ENCODE peak calls at places on chromosomes 13 and 19, in eight cellular contexts. L is AG10803, Z is uterus, G is hepatocyte, R is IMR-90, J is psoas muscle, Y is bronchial epithelial cell, K is mammary epithelial cell. B is an unnamed sample.
A peak's percentile ranks its signal among the peaks of the same experiment; 100 is the strongest.

GRCh38 chr13:41345165-41345920 is 34.3 kb downstream of the NAA16 start:
- DNase-seq in J (no peak), K (no peak), Z (no peak), R (no peak), Y (peak; percentile 20), L (no peak), G (no peak), B (no peak)

GRCh38 chr19:32677657-32678056 is 2.0 kb downstream of the RGS9BP start:
- DNase-seq in J (no peak), L (no peak), Y (no peak), G (peak; percentile 75), Z (no peak), K (no peak), R (no peak), B (no peak)

GRCh38 chr13:72255908-72256307 is 388.9 kb upstream of the DACH1 start:
- DNase-seq in R (no peak), Z (no peak), K (peak; percentile 64), Y (peak; percentile 49), G (peak; percentile 61), J (no peak), L (peak; percentile 40), B (peak; percentile 12)

GRCh38 chr19:29836409-29836825 is 24.6 kb downstream of the CCNE1 start:
- DNase-seq in K (no peak), J (no peak), L (no peak), R (no peak), G (no peak), Z (no peak), Y (peak; percentile 49), B (no peak)

GRCh38 chr13:45851171-45851889 is at the start of gene SIAH3:
- DNase-seq in G (peak; percentile 14), J (no peak), Z (no peak), Y (peak; percentile 32), L (no peak), K (peak; percentile 71), R (no peak), B (no peak)

GRCh38 chr19:51036519-51036918 is 1.7 kb upstream of the KLK12 start:
- DNase-seq in J (no peak), R (no peak), G (no peak), Z (no peak), L (no peak), K (no peak), Y (no peak), B (no peak)

GRCh38 chr13:18953139-18953930 is 228.3 kb downstream of the TUBA3C start:
- DNase-seq in K (no peak), J (no peak), L (no peak), Z (no peak), G (no peak), Y (no peak), R (no peak), B (no peak)

GRCh38 chr13:29713841-29714240 is 118.4 kb upstream of the SLC7A1 start:
- DNase-seq in L (no peak), K (peak; percentile 12), G (no peak), J (no peak), Z (no peak), Y (no peak), R (peak; percentile 21), B (no peak)

GRCh38 chr19:4229179-4229931 is at the start of gene EBI3:
- DNase-seq in R (peak; percentile 65), K (peak; percentile 23), J (peak; percentile 33), Y (no peak), G (peak; percentile 74), Z (no peak), L (no peak), B (no peak)

GRCh38 chr13:77002590-77003190 is 10.8 kb downstream of the CLN5 start:
- DNase-seq in K (peak; percentile 10), J (no peak), R (peak; percentile 48), L (peak; percentile 43), Y (peak; percentile 55), G (peak; percentile 44), Z (no peak), B (no peak)

GRCh38 chr13:48176781-48177180 is 56.2 kb upstream of the ITM2B start:
- DNase-seq in J (no peak), K (no peak), L (no peak), R (no peak), Z (no peak), Y (no peak), G (no peak), B (no peak)

GRCh38 chr13:114108894-114109293 is 23.5 kb downstream of the RASA3 start:
- DNase-seq in R (no peak), Z (peak; percentile 10), G (no peak), L (no peak), Y (no peak), J (peak; percentile 9), K (no peak), B (no peak)

GRCh38 chr19:38093154-38093553 is 130.9 kb downstream of the DPF1 start:
- DNase-seq in G (no peak), R (no peak), K (no peak), Y (no peak), L (no peak), J (no peak), Z (no peak), B (no peak)

GRCh38 chr13:41056996-41057711 is 4.2 kb upstream of the WBP4 start:
- DNase-seq in L (no peak), R (no peak), J (no peak), Y (no peak), G (no peak), K (no peak), Z (no peak), B (no peak)

GRCh38 chr13:91400094-91400462 is 1.7 kb downstream of the GPC5 start:
- DNase-seq in J (no peak), R (no peak), G (no peak), Y (no peak), K (no peak), L (no peak), Z (no peak), B (no peak)

GRCh38 chr19:42440357-42441046 is 2.2 kb downstream of the CXCL17 start:
- DNase-seq in R (peak; percentile 59), Z (peak; percentile 35), J (peak; percentile 80), G (peak; percentile 82), K (peak; percentile 38), L (peak; percentile 69), Y (peak; percentile 57), B (peak; percentile 33)

GRCh38 chr13:51764184-51765141 is 39.5 kb downstream of the DHRS12 start:
- DNase-seq in J (peak; percentile 74), K (no peak), G (peak; percentile 76), Z (peak; percentile 67), L (peak; percentile 43), Y (peak; percentile 26), R (peak; percentile 97), B (no peak)

GRCh38 chr13:55230570-55230908 is 1910.2 kb upstream of the PRR20A start:
- DNase-seq in Z (no peak), Y (no peak), J (no peak), K (no peak), R (no peak), L (no peak), G (no peak), B (no peak)

GRCh38 chr13:24381539-24382265 is 72.3 kb downstream of the C1QTNF9 start:
- DNase-seq in Z (no peak), L (peak; percentile 27), R (peak; percentile 39), K (no peak), J (peak; percentile 30), G (no peak), Y (no peak), B (no peak)

GRCh38 chr13:29543230-29544215 is 52.0 kb downstream of the SLC7A1 start:
- DNase-seq in J (no peak), L (peak; percentile 55), R (peak; percentile 60), G (peak; percentile 39), Z (no peak), K (peak; percentile 4), Y (no peak), B (no peak)

GRCh38 chr19:12996542-12997094 is 1.3 kb downstream of the NFIX start:
- DNase-seq in G (no peak), Y (no peak), J (no peak), K (peak; percentile 41), Z (no peak), L (peak; percentile 45), R (peak; percentile 22), B (no peak)

GRCh38 chr19:12997967-12998940 is 3.0 kb downstream of the NFIX start:
- DNase-seq in K (no peak), L (no peak), J (no peak), R (no peak), Y (no peak), Z (no peak), G (no peak), B (no peak)

GRCh38 chr19:12995596-12996541 is 594 bp downstream of the NFIX start:
- DNase-seq in R (peak; percentile 30), L (peak; percentile 42), G (peak; percentile 37), J (no peak), Y (no peak), Z (no peak), K (peak; percentile 47), B (no peak)

GRCh38 chr19:12994701-12995595 is at the start of gene NFIX:
- DNase-seq in K (peak; percentile 62), G (peak; percentile 75), J (peak; percentile 79), L (peak; percentile 68), R (peak; percentile 39), Y (no peak), Z (peak; percentile 81), B (no peak)

GRCh38 chr19:12997225-12997966 is 2.1 kb downstream of the NFIX start:
- DNase-seq in R (no peak), L (no peak), Y (no peak), J (no peak), K (no peak), G (no peak), Z (no peak), B (no peak)
- H3K4me3 ChIP-seq in R (peak overlapping the region; percentile 93), L (peak overlapping the region; percentile 88), Y (no peak overlapping the region), J (peak overlapping the region; percentile 95), K (no peak overlapping the region), G (no peak overlapping the region), Z (peak overlapping the region; percentile 63), B (peak overlapping the region; percentile 87)

GRCh38 chr19:47158367-47158791 is 27.7 kb downstream of the SAE1 start:
- DNase-seq in Z (no peak), G (no peak), Y (no peak), L (no peak), R (no peak), K (no peak), J (no peak), B (no peak)
- H3K4me3 ChIP-seq in Z (no peak overlapping the region), G (no peak overlapping the region), Y (no peak overlapping the region), L (no peak overlapping the region), R (no peak overlapping the region), K (no peak overlapping the region), J (peak overlapping the region; percentile 22), B (no peak overlapping the region)

GRCh38 chr13:111051656-111052232 is 63.4 kb upstream of the ARHGEF7 start:
- DNase-seq in Z (no peak), K (no peak), J (no peak), L (no peak), G (no peak), R (no peak), Y (no peak), B (no peak)
- H3K4me3 ChIP-seq in Z (no peak overlapping the region), K (no peak overlapping the region), J (no peak overlapping the region), L (no peak overlapping the region), G (no peak overlapping the region), R (no peak overlapping the region), Y (no peak overlapping the region), B (no peak overlapping the region)

DNA sequence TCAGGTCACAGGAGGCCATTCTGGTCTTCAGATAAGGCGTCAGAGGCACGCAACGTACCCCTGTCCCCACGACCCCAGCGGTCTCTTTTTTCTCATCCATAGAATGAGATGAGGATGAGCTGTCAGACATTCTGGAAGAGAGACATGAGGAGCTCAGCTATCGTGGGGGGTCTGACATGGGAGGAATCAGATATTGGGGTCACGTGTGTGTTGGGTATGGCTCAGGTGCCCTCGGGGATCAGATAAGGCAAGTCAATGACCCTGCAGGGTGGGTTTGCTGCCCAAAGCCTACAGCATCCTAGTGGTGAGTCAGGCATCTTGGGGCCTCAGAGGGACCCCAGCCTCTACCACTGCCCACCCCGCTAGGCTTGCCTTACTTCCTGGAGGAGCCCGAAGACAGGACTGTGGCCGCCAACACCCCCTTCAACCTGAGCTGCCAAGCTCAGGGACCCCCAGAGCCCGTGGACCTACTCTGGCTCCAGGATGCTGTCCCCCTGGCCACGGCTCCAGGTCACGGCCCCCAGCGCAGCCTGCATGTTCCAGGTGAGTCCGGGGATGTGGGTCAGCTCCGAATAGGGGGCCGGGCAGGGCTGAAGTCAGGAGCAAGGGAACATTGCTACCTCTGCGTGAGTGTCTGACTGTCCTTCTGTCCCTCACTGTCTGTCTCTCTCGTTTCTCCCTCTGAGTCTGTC is 2.6 kb downstream of the AXL start:
- DNase-seq in L (no peak), G (no peak), Y (no peak), R (no peak), J (no peak), K (no peak), Z (no peak), B (no peak)
- H3K4me3 ChIP-seq in L (peak overlapping the region; percentile 94), G (no peak overlapping the region), Y (no peak overlapping the region), R (no peak overlapping the region), J (no peak overlapping the region), K (no peak overlapping the region), Z (no peak overlapping the region), B (no peak overlapping the region)

B was measured in prostate gland.